ENCODE peak calls at places on chromosomes 4 and X, in five cellular contexts. V is HFF-Myc, E is fibroblast of lung, Y is OCI-LY7, C is NB4. Z is an unnamed sample.

GRCh38 chrX:154821523-154821922 is 12.9 kb downstream of the SMIM9 start:
- DNase-seq in V (no peak), E (no peak), Y (no peak), C (no peak), Z (no peak)

GRCh38 chrX:132900631-132901030 is 57.8 kb downstream of the HS6ST2 start:
- DNase-seq in V (no peak), E (peak), Y (no peak), C (no peak), Z (no peak)

GRCh38 chrX:30735839-30736238 is 82.6 kb downstream of the GK start:
- DNase-seq in V (peak), E (peak), Y (peak), C (peak), Z (peak)

GRCh38 chr4:83757121-83757621 is 221.3 kb downstream of the GPAT3 start:
- DNase-seq in V (no peak), E (no peak), Y (no peak), C (no peak), Z (no peak)

GRCh38 chrX:39930777-39931553 is 166.8 kb downstream of the BCOR start:
- DNase-seq in V (no peak), E (no peak), Y (no peak), C (no peak), Z (no peak)

GRCh38 chr4:56062527-56062926 is 113.8 kb downstream of the CEP135 start:
- DNase-seq in V (no peak), E (no peak), Y (no peak), C (no peak), Z (no peak)

GRCh38 chr4:158996669-158997074 is 106.2 kb upstream of the RAPGEF2 start:
- DNase-seq in V (peak), E (peak), Y (no peak), C (no peak), Z (no peak)

GRCh38 chrX:11239230-11239629 is 54.0 kb upstream of the AMELX start:
- DNase-seq in V (no peak), E (peak), Y (no peak), C (no peak), Z (no peak)

GRCh38 chrX:12751887-12752286 is 39.3 kb upstream of the PRPS2 start:
- DNase-seq in V (no peak), E (no peak), Y (no peak), C (no peak), Z (no peak)

GRCh38 chrX:71859637-71860036 is 51.0 kb upstream of the NHSL2 start:
- DNase-seq in V (no peak), E (peak), Y (peak), C (peak), Z (peak)

GRCh38 chr4:101853691-101854090 is 63.2 kb downstream of the BANK1 start:
- DNase-seq in V (no peak), E (no peak), Y (no peak), C (no peak), Z (no peak)

GRCh38 chr4:97656034-97656720 is 487.1 kb downstream of the STPG2 start:
- DNase-seq in V (no peak), E (peak), Y (no peak), C (peak), Z (no peak)

GRCh38 chr4:180363817-180364216 is 1879.4 kb upstream of the TENM3 start:
- DNase-seq in V (no peak), E (no peak), Y (no peak), C (peak), Z (no peak)

GRCh38 chrX:435536-436122 is 48.9 kb upstream of the PPP2R3B start:
- DNase-seq in V (no peak), E (no peak), Y (no peak), C (no peak), Z (no peak)

GRCh38 chr4:84877051-84877833 is 89.2 kb downstream of the WDFY3 start:
- DNase-seq in V (no peak), E (no peak), Y (no peak), C (no peak), Z (no peak)

GRCh38 chr4:142824368-142824767 is 21.7 kb downstream of the INPP4B start:
- DNase-seq in V (no peak), E (peak), Y (no peak), C (no peak), Z (no peak)

GRCh38 chrX:88735835-88736234 is 11.2 kb upstream of the CPXCR1 start:
- DNase-seq in V (no peak), E (no peak), Y (no peak), C (no peak), Z (no peak)

GRCh38 chrX:69262036-69262905 is 97.0 kb upstream of the PJA1 start:
- DNase-seq in V (no peak), E (peak), Y (no peak), C (no peak), Z (no peak)

DNA sequence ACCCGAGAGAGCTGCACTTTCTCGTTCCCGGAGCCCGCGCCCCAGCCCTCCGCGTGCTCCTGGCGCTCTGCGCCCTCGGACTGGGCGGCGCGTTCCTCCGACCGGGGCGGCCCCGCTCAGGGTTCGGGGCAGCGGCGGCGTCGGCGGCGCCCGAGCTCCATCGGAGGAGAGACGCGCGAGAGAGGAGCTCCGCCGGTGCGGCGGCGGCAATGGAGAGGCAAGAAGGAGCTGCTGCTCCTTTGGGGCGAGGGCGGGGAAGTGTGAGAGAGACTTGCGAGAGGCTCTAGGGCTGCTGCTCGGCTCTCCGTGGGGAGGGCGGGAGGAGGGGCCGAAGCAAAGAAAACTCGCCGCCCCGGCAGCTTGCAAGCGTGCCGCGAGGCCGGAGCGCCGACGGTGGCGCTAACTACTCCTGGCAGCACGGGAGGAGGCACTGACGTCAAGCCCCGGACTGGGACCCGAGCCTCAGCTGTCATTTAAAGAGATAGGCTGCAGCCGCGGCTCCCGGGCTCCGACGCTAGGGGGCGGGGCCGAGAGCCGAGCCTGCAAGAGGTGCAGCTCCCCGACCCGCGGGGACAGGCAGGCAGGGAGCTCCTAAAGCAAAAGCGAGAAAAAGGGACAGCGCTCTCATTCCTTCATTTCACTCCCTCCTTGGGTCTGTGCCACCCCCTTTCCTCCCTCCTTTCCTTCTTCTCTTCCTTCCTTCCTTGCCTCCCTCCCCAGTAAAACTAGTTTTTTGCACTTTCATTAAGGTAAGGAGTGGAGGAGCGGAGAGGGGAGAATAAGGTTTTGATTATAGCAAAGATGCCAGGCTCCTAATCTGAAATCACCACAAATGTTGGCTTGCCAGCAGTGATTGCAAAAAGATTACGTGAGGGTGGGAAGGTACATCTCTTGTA is at the start of gene KCTD8:
- DNase-seq in V (peak), E (peak), Y (peak), C (peak), Z (peak)
- H3K4me3 ChIP-seq in V (peak), E (peak), Y (no peak), C (no peak), Z (peak)

DNA sequence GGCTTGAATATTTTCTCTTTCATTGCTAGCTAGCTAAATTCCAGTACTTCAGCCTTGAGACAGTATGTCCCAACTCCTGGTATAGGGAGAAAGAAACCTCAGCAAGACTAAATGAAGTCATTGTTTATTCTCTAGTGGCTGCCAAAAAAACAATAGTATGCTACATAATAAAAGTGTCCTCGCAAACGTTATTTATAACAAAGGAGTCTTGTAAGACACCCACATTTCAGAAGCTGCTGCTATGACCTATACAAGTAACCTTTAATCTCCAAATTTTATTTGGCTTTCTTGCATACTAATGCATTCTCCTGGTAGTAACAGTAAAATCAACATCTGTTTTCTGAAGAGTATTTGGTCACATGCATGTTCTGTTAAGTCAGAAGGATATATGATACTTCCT is 28.8 kb downstream of the NEK1 start:
- DNase-seq in V (peak), E (peak), Y (no peak), C (no peak), Z (no peak)
- H3K4me3 ChIP-seq in V (no peak), E (no peak), Y (no peak), C (no peak), Z (no peak)

GRCh38 chr4:99202094-99202493 is 17.0 kb downstream of the ADH6 start:
- DNase-seq in V (no peak), E (no peak), Y (no peak), C (no peak), Z (no peak)
- H3K4me3 ChIP-seq in V (no peak), E (no peak), Y (no peak), C (no peak), Z (no peak)

DNA sequence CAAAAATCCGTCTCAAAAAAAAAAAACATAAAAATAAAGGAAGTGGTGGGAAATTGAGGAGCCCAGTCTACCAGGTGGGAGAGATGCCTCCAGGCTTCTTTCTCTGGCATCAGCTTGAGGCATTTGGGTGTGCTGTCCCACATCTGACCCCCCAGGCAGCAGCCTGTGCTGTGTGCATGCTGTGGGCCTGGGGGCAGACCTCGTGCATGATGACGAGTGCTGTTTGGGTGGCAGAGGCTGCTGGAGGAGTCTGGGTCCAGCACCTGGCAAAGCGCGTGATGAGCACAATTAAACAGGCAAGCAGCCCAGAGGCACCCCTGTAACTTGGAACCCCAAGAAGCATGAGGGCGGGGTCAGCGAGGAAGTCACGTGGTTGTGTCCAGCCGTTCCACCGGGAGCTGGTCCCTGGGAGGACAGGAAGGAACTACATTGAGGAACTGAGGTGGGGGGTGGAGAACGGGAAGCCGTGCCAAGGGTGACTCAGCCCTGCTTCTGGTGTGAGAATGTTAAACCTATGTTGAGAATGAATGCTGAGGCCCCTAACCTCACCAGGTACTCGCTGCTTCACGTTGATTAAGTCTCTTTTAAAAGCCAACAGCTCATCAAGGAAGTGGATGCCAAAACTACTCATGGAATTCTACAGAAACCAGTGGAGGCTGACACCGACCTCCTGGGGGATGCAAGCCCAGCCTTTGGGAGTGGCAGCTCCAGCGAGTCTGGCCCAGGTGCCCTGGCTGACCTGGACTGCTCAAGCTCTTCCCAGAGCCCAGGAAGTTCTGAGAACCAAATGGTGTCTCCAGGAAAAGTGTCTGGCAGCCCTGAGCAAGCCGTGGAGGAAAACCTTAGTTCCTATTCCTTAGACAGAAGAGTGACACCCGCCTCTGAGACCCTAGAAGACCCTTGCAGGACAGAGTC is 6.1 kb downstream of the TACC3 start:
- DNase-seq in V (peak), E (peak), Y (no peak), C (peak), Z (no peak)
- H3K4me3 ChIP-seq in V (no peak), E (no peak), Y (no peak), C (no peak), Z (no peak)

DNA sequence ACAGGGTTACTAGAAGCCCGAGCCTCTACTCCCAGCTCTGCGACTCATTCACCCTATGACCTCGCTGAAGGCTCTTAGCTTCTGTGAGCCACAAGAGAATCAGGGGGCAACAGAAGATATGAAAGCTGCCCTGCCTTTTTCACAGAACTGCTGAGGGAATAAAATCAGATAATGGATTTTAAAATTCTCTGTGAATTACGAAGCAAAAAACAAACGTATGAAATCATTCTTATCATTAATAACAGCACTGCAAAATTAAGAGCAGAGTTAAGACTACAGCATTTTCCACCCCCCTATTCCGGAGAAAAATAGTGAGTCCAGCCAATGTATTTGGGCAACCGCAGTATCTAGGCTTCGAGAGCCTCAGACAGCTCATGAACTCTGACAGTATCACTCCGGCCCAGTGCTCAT is 33.5 kb downstream of the AFAP1 start:
- DNase-seq in V (no peak), E (peak), Y (no peak), C (no peak), Z (no peak)
- H3K4me3 ChIP-seq in V (peak), E (no peak), Y (no peak), C (no peak), Z (no peak)

DNA sequence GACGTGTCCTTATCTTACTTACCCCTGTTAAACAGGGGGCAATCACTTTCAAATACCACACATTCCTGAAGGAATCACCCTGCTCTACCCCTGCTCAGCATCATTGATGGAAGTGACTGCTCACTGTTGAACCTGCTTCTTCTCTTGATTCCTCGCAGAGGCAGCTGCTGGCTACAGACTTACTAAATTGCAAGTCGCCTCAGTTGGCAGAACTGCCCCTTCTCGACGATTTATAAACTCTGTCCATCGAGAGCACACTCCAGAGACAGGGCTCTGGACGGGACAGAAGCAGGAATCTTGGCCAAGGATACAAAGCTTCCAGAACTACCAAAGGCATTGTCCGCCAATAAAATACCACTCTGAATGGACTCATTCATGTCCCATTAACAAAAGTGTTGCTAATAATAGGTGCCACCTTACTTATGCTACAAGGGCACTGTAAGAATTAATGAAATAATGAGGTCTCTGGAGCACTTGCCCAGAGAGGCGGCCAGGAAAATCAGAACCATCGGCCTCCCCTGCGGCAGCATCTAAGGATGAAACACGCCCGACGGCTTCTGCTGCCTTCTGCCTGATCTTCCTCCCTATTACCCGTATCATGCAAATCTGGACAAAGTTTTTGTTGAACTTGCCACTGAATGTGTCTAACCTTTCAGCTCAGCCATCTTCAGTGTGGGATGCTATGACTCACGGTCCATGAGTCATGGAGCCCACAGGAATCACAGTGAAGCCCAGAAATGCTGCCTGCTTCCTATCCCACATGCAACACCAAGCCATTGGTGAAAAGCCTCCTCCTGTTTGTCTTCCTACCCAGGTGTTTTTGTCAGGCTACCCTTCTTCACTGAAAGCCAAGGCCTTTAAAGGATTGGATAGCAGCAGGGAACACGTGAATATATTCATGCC is 164.9 kb downstream of the MAML3 start:
- DNase-seq in V (peak), E (peak), Y (no peak), C (peak), Z (no peak)
- H3K4me3 ChIP-seq in V (no peak), E (no peak), Y (no peak), C (no peak), Z (no peak)

DNA sequence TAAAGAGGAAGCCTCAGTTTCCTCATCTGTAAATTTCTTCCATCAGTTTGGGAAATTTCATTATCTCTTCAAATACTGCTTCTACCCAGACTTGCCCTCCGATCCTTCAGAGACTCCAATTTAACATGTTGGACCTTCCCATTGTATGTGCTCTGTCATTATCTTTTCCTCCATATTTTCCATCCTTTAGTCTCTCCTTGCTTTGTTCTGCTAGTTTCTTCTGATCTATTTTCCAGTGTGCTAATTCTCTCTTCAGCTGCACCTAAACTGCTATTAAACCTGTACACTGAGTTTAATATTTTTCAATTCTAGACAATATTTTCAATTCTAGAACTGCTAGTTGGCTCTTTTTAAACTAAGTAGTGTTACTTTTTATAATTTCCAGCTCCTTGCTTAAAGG is 65.5 kb downstream of the EVC start:
- DNase-seq in V (no peak), E (no peak), Y (no peak), C (no peak), Z (no peak)
- H3K4me3 ChIP-seq in V (no peak), E (no peak), Y (no peak), C (no peak), Z (no peak)

GRCh38 chr4:73661646-73662119 is 41.4 kb upstream of the RASSF6 start:
- DNase-seq in V (no peak), E (peak), Y (no peak), C (no peak), Z (peak)

GRCh38 chr4:73660808-73661207 is 40.6 kb upstream of the RASSF6 start:
- DNase-seq in V (no peak), E (no peak), Y (no peak), C (no peak), Z (no peak)

GRCh38 chr4:73668806-73669205 is 48.6 kb upstream of the RASSF6 start:
- DNase-seq in V (no peak), E (no peak), Y (no peak), C (no peak), Z (no peak)

GRCh38 chr4:73664470-73664869 is 44.2 kb upstream of the RASSF6 start:
- DNase-seq in V (no peak), E (no peak), Y (no peak), C (no peak), Z (no peak)

GRCh38 chr4:73662709-73663546 is 42.7 kb upstream of the RASSF6 start:
- DNase-seq in V (no peak), E (peak), Y (peak), C (peak), Z (peak)
- H3K4me3 ChIP-seq in V (no peak), E (no peak), Y (no peak), C (no peak), Z (no peak)

GRCh38 chr4:123361195-123361861 is 35.3 kb upstream of the SPRY1 start:
- DNase-seq in V (peak), E (peak), Y (no peak), C (no peak), Z (no peak)
- H3K4me3 ChIP-seq in V (no peak), E (no peak), Y (no peak), C (no peak), Z (no peak)

GRCh38 chr4:66562276-66562806 is 892.1 kb upstream of the EPHA5 start:
- DNase-seq in V (no peak), E (no peak), Y (no peak), C (no peak), Z (no peak)
- H3K4me3 ChIP-seq in V (no peak), E (no peak), Y (no peak), C (no peak), Z (no peak)

Z was measured in Jurkat, Clone E6-1.